ENCODE peak calls at places on chromosome 1, in ten cellular contexts. Q is endothelial cell of umbilical vein, P is spleen, S is breast epithelium, L is HCT116, B is tibial nerve, F is esophagus squamous epithelium, E is stomach, J is body of pancreas, Z is IMR-90. M is an unnamed sample.

GRCh38 chr1:245888809-245889208 is 618.3 kb downstream of the SMYD3 start:
- DNase-seq in Q (peak), P (no peak), S (no peak), L (peak), B (no peak), F (no peak), E (no peak), J (no peak), Z (peak), M (peak)

GRCh38 chr1:116987256-116987555 is 14.4 kb upstream of the CD101 start:
- DNase-seq in Q (no peak), P (peak), S (no peak), L (no peak), B (no peak), F (no peak), E (peak), J (peak), Z (no peak), M (no peak)

GRCh38 chr1:196148367-196148970 is 459.8 kb downstream of the KCNT2 start:
- DNase-seq in Q (peak), P (no peak), S (no peak), L (peak), B (no peak), F (no peak), E (no peak), J (no peak), Z (peak), M (peak)

GRCh38 chr1:59779949-59780348 is 34.8 kb upstream of the HOOK1 start:
- DNase-seq in Q (no peak), P (no peak), S (no peak), L (no peak), B (no peak), F (no peak), E (no peak), J (no peak), Z (no peak), M (peak)

GRCh38 chr1:87869563-87869962 is 540.9 kb downstream of the LMO4 start:
- DNase-seq in Q (peak), P (no peak), S (no peak), L (no peak), B (no peak), F (no peak), E (no peak), J (no peak), Z (peak), M (no peak)

GRCh38 chr1:230568008-230568407 is 74.3 kb upstream of the COG2 start:
- DNase-seq in Q (no peak), P (no peak), S (no peak), L (peak), B (no peak), F (no peak), E (peak), J (no peak), Z (peak), M (no peak)

GRCh38 chr1:201653238-201653637 is 114.3 kb downstream of the NAV1 start:
- DNase-seq in Q (no peak), P (no peak), S (no peak), L (no peak), B (no peak), F (no peak), E (no peak), J (no peak), Z (no peak), M (no peak)

GRCh38 chr1:30888391-30888790 is 20.2 kb downstream of the SDC3 start:
- DNase-seq in Q (no peak), P (no peak), S (peak), L (no peak), B (no peak), F (no peak), E (no peak), J (no peak), Z (peak), M (no peak)

GRCh38 chr1:34908369-34908768 is 21.1 kb downstream of the DLGAP3 start:
- DNase-seq in Q (no peak), P (no peak), S (no peak), L (no peak), B (no peak), F (no peak), E (no peak), J (no peak), Z (no peak), M (no peak)

GRCh38 chr1:206575165-206575893 is 36.9 kb downstream of the EIF2D start:
- DNase-seq in Q (peak), P (no peak), S (no peak), L (no peak), B (no peak), F (no peak), E (peak), J (no peak), Z (peak), M (peak)

GRCh38 chr1:202045699-202046098 is 35.3 kb downstream of the ELF3 start:
- DNase-seq in Q (no peak), P (no peak), S (no peak), L (no peak), B (no peak), F (no peak), E (no peak), J (no peak), Z (no peak), M (no peak)

GRCh38 chr1:154358519-154358918 is 33.2 kb downstream of the ATP8B2 start:
- DNase-seq in Q (no peak), P (no peak), S (no peak), L (no peak), B (no peak), F (no peak), E (no peak), J (no peak), Z (no peak), M (no peak)

GRCh38 chr1:85179517-85179916 is 21.3 kb downstream of the SYDE2 start:
- DNase-seq in Q (no peak), P (no peak), S (no peak), L (no peak), B (no peak), F (no peak), E (no peak), J (no peak), Z (no peak), M (no peak)

GRCh38 chr1:46532498-46533178 is 18.8 kb downstream of the KNCN start:
- DNase-seq in Q (peak), P (peak), S (no peak), L (no peak), B (peak), F (no peak), E (peak), J (peak), Z (peak), M (peak)

GRCh38 chr1:61255324-61255703 is 173.0 kb downstream of the NFIA start:
- DNase-seq in Q (no peak), P (no peak), S (no peak), L (no peak), B (no peak), F (no peak), E (no peak), J (no peak), Z (no peak), M (no peak)

GRCh38 chr1:56898888-56899287 is 44.3 kb downstream of the C8A start:
- DNase-seq in Q (no peak), P (no peak), S (no peak), L (no peak), B (no peak), F (no peak), E (no peak), J (no peak), Z (no peak), M (no peak)

GRCh38 chr1:207049974-207050391 is 1.0 kb downstream of the YOD1 start:
- DNase-seq in Q (peak), P (no peak), S (no peak), L (no peak), B (no peak), F (no peak), E (peak), J (peak), Z (peak), M (peak)

GRCh38 chr1:40477680-40478057 is 579 bp downstream of the ZFP69 start:
- DNase-seq in Q (peak), P (peak), S (no peak), L (no peak), B (no peak), F (no peak), E (no peak), J (peak), Z (peak), M (peak)

GRCh38 chr1:111351700-111352099 is 61.0 kb downstream of the CHIA start:
- DNase-seq in Q (no peak), P (no peak), S (no peak), L (no peak), B (no peak), F (no peak), E (no peak), J (no peak), Z (no peak), M (no peak)

GRCh38 chr1:111346089-111346885 is 55.6 kb downstream of the CHIA start:
- DNase-seq in Q (peak), P (peak), S (peak), L (peak), B (peak), F (peak), E (peak), J (peak), Z (peak), M (peak)
- TF ChIP-seq POLR2A in Q (no peak), P (no peak), S (peak), L (no peak), B (no peak), F (peak), E (no peak), J (peak), Z (no peak), M (peak)

GRCh38 chr1:109079240-109079622 is 3.4 kb upstream of the TAF13 start:
- DNase-seq in Q (no peak), P (no peak), S (no peak), L (no peak), B (no peak), F (no peak), E (no peak), J (no peak), Z (no peak), M (no peak)

GRCh38 chr1:109080441-109081082 is 4.8 kb upstream of the TAF13 start:
- DNase-seq in Q (no peak), P (no peak), S (no peak), L (no peak), B (no peak), F (no peak), E (no peak), J (no peak), Z (no peak), M (no peak)

GRCh38 chr1:109078317-109078716 is 2.5 kb upstream of the TAF13 start:
- DNase-seq in Q (no peak), P (no peak), S (no peak), L (no peak), B (no peak), F (no peak), E (no peak), J (no peak), Z (no peak), M (no peak)

DNA sequence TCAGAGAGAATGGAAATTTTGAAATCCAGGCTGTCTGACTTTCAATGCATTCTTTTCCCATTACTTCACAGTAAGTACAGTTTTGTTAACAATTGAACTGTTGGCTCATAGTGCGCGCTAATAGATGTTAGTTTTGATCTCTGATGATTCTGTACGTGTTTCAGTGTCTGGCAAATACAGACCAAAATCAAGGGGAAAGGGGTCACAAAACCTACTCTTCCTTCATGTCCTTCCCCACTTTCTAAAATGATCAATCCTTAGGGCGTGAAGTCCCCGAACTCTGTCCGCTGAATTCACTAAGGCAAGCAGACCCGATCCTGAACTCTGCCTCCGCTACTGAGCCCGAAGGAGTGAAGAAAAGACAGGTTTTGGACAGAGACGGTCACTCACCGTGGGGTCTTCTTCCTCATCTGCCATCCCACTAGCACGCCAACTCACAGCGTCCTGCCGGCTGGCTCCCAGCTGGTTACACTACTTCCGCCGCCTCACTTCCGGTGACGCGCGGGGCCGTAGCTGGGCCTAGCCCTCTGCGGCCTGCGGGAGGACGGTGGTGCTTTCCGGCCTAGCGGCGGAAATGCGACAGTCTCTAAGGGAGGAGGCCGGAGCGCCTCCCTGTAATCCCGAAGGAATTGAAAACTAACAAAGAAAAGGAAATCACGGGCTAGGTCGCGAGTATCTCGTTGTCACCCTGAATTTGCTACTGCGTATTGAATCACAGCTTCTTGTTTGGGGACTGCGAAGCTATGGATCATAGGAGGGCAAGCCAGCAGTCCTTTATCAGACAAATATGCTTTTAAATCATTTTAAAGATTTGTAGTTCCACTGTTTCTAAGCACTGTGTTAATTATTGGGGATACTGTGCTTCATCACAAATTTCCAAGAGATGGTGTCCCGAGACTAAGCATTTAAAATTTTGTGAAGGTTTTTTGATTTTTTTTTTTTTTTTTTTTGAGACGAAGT is at the start of gene TAF13:
- DNase-seq in Q (peak), P (peak), S (peak), L (peak), B (peak), F (peak), E (peak), J (peak), Z (peak), M (peak)
- TF ChIP-seq POLR2A in Q (peak), P (no peak), S (peak), L (peak), B (peak), F (peak), E (no peak), J (peak), Z (peak), M (peak)

GRCh38 chr1:155970531-155971167 is 7.7 kb downstream of the ARHGEF2 start:
- DNase-seq in Q (peak), P (peak), S (no peak), L (no peak), B (peak), F (no peak), E (peak), J (no peak), Z (peak), M (no peak)

GRCh38 chr1:155966750-155967149 is 11.6 kb downstream of the ARHGEF2 start:
- DNase-seq in Q (no peak), P (no peak), S (no peak), L (no peak), B (no peak), F (no peak), E (no peak), J (no peak), Z (no peak), M (no peak)

GRCh38 chr1:155968670-155969069 is 9.7 kb downstream of the ARHGEF2 start:
- DNase-seq in Q (no peak), P (no peak), S (no peak), L (no peak), B (no peak), F (no peak), E (no peak), J (no peak), Z (peak), M (no peak)

GRCh38 chr1:155967410-155968400 is 10.6 kb downstream of the ARHGEF2 start:
- DNase-seq in Q (peak), P (peak), S (no peak), L (no peak), B (no peak), F (no peak), E (no peak), J (no peak), Z (no peak), M (no peak)

DNA sequence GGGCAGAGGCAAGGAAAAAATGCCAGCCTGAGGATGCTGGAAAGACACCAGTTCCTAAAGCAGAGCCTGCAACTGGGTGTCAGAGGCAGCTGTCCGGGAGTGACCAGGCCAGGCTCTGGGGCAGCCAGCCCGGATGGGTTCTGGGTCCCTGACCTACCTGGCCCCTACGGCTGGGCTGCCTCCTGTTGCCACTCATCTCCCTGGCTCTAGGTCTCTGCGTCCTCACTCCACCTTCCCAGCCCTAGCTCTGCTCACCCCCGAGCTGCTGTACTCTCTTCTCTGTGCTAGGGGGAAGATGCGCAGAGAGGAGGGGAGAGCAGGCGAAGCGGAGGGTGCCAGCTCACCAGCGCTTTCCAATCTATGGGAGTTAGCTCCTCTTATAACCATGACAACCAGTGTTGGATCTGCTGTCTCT is 9.0 kb downstream of the ARHGEF2 start:
- DNase-seq in Q (no peak), P (no peak), S (no peak), L (no peak), B (no peak), F (no peak), E (no peak), J (no peak), Z (no peak), M (no peak)
- TF ChIP-seq POLR2A in Q (no peak), P (no peak), S (no peak), L (no peak), B (no peak), F (no peak), E (no peak), J (no peak), Z (no peak), M (no peak)

DNA sequence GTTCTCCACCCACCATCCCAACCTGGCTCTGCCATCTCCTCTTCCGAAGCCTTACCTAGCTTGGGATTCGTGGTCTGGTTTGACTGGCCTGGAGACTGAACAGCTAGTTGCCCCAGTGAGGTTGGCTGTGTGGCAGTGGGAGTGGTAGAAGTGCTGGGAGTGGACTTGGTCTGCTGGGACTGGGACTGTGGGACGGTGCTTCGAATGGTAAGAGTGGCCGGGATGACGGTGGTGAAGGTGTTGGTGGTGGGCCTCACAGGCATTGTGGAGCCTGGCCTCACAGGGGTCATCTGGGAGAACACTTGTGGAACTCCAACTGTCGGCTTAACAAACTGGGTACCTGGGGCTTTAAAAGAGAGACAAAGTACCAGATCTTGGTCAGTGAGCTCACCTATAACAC is 28.7 kb downstream of the PSMB4 start:
- DNase-seq in Q (no peak), P (no peak), S (no peak), L (no peak), B (no peak), F (no peak), E (no peak), J (no peak), Z (no peak), M (no peak)
- TF ChIP-seq POLR2A in Q (no peak), P (no peak), S (no peak), L (no peak), B (no peak), F (no peak), E (no peak), J (no peak), Z (no peak), M (no peak)